ENCODE peak calls at places on chromosomes 7 and 10, in four cellular contexts. S is HepG2, A is GM12878, G is K562. V is an unnamed sample.

GRCh38 chr7:92584953-92585352 is 5.2 kb downstream of the FAM133B start:
- DNase-seq in S (peak; percentile 42), A (no peak), G (no peak), V (peak; percentile 3)

GRCh38 chr7:4641091-4641666 is 40.9 kb upstream of the FOXK1 start:
- DNase-seq in S (no peak), A (no peak), G (no peak), V (no peak)

GRCh38 chr10:102152545-102152890 is 329 bp downstream of the NOLC1 start:
- DNase-seq in S (no peak), A (no peak), G (no peak), V (no peak)

GRCh38 chr10:105398202-105398601 is 757.1 kb downstream of the SORCS3 start:
- DNase-seq in S (no peak), A (no peak), G (no peak), V (no peak)

GRCh38 chr7:92969061-92969460 is 132.7 kb upstream of the CDK6 start:
- DNase-seq in S (no peak), A (no peak), G (no peak), V (no peak)

GRCh38 chr10:5043716-5044115 is 40.1 kb upstream of the AKR1C2 start:
- DNase-seq in S (no peak), A (no peak), G (no peak), V (no peak)

GRCh38 chr7:76303057-76303828 is 770 bp downstream of the HSPB1 start:
- DNase-seq in S (peak; percentile 86), A (peak; percentile 45), G (peak; percentile 94), V (peak; percentile 91)

GRCh38 chr7:11636274-11636673 is 195.7 kb downstream of the THSD7A start:
- DNase-seq in S (no peak), A (no peak), G (no peak), V (no peak)

GRCh38 chr7:128904381-128905197 is 5.9 kb downstream of the KCP start:
- DNase-seq in S (peak; percentile 52), A (peak; percentile 35), G (peak; percentile 64), V (peak; percentile 53)

GRCh38 chr10:36779238-36779846 is 346.1 kb upstream of the ANKRD30A start:
- DNase-seq in S (peak; percentile 30), A (no peak), G (peak; percentile 10), V (peak; percentile 87)

GRCh38 chr10:132869621-132870020 is 72.7 kb downstream of the CFAP46 start:
- DNase-seq in S (no peak), A (no peak), G (no peak), V (no peak)

GRCh38 chr7:24899905-24900304 is 80.1 kb downstream of the OSBPL3 start:
- DNase-seq in S (no peak), A (peak; percentile 75), G (no peak), V (no peak)

GRCh38 chr7:156604836-156605695 is 35.5 kb upstream of the RNF32 start:
- DNase-seq in S (no peak), A (no peak), G (no peak), V (no peak)

GRCh38 chr7:122310119-122311021 is 5.8 kb upstream of the FEZF1 start:
- DNase-seq in S (no peak), A (no peak), G (no peak), V (peak; percentile 38)

GRCh38 chr7:112495820-112496462 is 15.2 kb downstream of the LSMEM1 start:
- DNase-seq in S (peak; percentile 48), A (no peak), G (peak; percentile 42), V (peak; percentile 75)

GRCh38 chr10:102657984-102658724 is 13.9 kb downstream of the TRIM8 start:
- DNase-seq in S (no peak), A (no peak), G (no peak), V (peak; percentile 65)

GRCh38 chr10:131676971-131677421 is 223.8 kb upstream of the PPP2R2D start:
- DNase-seq in S (no peak), A (no peak), G (no peak), V (no peak)

GRCh38 chr7:155422151-155422550 is 35.8 kb upstream of the EN2 start:
- DNase-seq in S (no peak), A (no peak), G (no peak), V (no peak)

GRCh38 chr10:31977440-31978157 is 49.0 kb upstream of the ARHGAP12 start:
- DNase-seq in S (no peak), A (no peak), G (no peak), V (peak; percentile 89)

GRCh38 chr7:140078392-140078791 is 15.6 kb upstream of the PARP12 start:
- DNase-seq in S (no peak), A (no peak), G (no peak), V (no peak)

GRCh38 chr7:147311332-147311731 is 1194.7 kb downstream of the CNTNAP2 start:
- DNase-seq in S (no peak), A (no peak), G (no peak), V (no peak)

GRCh38 chr10:100373298-100374136 is 26.5 kb downstream of the SCD start:
- DNase-seq in S (peak; percentile 99), A (peak; percentile 85), G (peak; percentile 91), V (peak; percentile 99)

GRCh38 chr10:48442809-48443177 is 136.3 kb downstream of the MAPK8 start:
- DNase-seq in S (no peak), A (no peak), G (no peak), V (no peak)

GRCh38 chr10:88932539-88933256 is 19.9 kb downstream of the ACTA2 start:
- DNase-seq in S (peak; percentile 60), A (no peak), G (peak; percentile 22), V (peak; percentile 55)

GRCh38 chr7:130940907-130941306 is 206.9 kb upstream of the KLF14 start:
- DNase-seq in S (no peak), A (no peak), G (no peak), V (no peak)

GRCh38 chr10:101629781-101630419 is 41.8 kb downstream of the DPCD start:
- DNase-seq in S (no peak), A (no peak), G (no peak), V (no peak)

GRCh38 chr7:71535616-71536015 is 403.7 kb downstream of the GALNT17 start:
- DNase-seq in S (no peak), A (no peak), G (no peak), V (no peak)

GRCh38 chr10:109933984-109934565 is 10.8 kb upstream of the XPNPEP1 start:
- DNase-seq in S (no peak), A (no peak), G (no peak), V (no peak)

GRCh38 chr7:22350466-22351328 is 6.3 kb downstream of the RAPGEF5 start:
- DNase-seq in S (peak; percentile 90), A (peak; percentile 46), G (peak; percentile 75), V (peak; percentile 46)

GRCh38 chr7:138755331-138755747 is 42.5 kb upstream of the TMEM213 start:
- DNase-seq in S (peak; percentile 14), A (no peak), G (no peak), V (no peak)

GRCh38 chr10:103431902-103432301 is 20.3 kb downstream of the CALHM2 start:
- DNase-seq in S (peak; percentile 10), A (no peak), G (no peak), V (no peak)

GRCh38 chr10:73590881-73591577 is at the start of gene USP54:
- DNase-seq in S (peak; percentile 59), A (no peak), G (peak; percentile 36), V (peak; percentile 56)

GRCh38 chr10:78502208-78502943 is 468.7 kb downstream of the RPS24 start:
- DNase-seq in S (peak; percentile 15), A (no peak), G (no peak), V (peak; percentile 69)

DNA sequence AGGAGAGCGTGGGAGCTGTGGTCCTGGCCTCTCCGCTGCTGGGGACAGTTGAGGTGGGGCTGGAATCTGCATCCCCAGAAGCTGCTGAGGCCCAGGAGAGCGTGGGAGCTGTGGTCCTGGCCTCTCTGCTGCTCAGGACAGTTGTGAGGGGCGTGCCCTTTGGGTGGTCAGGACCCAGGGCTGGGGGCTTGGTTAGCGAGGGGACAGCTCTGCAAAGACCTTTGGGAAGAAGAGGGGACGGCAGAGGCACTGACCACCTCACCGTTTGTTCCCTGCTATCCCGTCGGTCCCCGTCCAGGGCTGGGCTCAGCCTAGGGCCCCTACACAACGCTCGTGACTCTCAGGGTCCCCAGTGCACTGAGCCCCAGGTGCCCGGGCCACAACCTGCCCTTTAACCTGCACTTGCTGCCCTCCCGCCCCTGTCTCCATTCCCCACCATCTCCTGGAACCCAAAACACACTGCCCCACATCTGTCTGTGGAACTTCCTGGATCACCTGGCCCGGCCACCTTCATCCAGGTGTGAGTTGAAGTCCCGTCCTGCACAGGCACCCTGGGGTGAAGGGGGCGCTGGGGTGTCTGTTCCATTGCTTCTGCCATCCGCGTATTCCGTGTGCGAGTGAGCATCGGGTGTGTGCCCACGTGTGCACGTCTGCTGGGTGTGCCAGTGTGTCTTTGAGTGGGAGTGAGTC is 14.1 kb downstream of the FOXL3 start:
- DNase-seq in S (no peak), A (no peak), G (no peak), V (no peak)
- H3K9ac ChIP-seq in S (no peak overlapping the region), A (no peak overlapping the region), G (no peak overlapping the region), V (no peak overlapping the region)

DNA sequence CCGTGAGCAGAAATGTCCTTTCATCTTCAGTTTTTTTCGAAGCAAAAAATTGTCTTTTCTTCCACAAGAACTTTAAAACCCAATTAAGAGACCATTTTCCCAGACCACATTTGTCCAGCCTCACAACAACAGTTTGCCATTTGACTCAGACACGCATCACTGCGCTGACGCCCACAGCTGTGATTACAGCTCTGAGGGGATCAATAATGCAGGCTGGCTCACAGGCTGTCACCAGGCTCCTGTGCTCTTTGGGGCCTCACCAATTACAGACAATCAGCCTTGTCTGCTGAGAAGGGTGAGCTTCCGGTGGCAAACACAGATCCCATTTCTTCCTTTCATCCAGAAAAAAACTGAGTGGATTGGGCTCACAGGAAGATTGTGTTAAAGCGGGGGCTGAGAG is 33.3 kb downstream of the DDC start:
- DNase-seq in S (no peak), A (no peak), G (no peak), V (no peak)
- H2AFZ ChIP-seq in S (no peak overlapping the region), A (no peak overlapping the region), G (no peak overlapping the region), V (no peak overlapping the region)

GRCh38 chr10:1050145-1050544 is 1.2 kb upstream of the IDI1 start:
- DNase-seq in S (peak; percentile 22), A (no peak), G (peak; percentile 52), V (peak; percentile 53)

GRCh38 chr10:1048732-1049424 is at the start of gene IDI1:
- DNase-seq in S (peak; percentile 96), A (peak; percentile 96), G (peak; percentile 94), V (peak; percentile 98)

GRCh38 chr10:1049425-1049958 is 573 bp upstream of the IDI1 start:
- DNase-seq in S (peak; percentile 20), A (no peak), G (no peak), V (no peak)

GRCh38 chr10:1048349-1048731 is 579 bp downstream of the IDI1 start:
- DNase-seq in S (peak; percentile 9), A (no peak), G (no peak), V (no peak)

DNA sequence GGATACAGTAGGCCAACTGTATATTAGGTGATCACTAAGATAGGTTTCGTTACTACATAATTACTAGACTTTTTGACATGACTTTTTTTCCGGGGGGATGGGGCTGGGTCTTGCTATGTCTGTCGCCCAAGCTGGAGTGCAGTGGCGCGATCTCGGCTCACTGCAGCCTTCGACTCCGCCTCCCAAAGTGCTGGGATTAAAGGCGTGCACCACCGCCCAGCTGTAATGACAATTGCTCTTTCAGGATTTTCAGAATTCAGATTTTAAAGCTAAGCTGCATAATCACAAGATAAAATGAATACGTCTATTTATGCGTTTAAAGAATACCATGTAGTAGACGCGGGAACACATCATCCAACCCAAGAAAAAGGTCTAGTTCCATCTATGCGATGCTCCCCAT is 982 bp downstream of the IDI1 start:
- DNase-seq in S (no peak), A (no peak), G (no peak), V (peak; percentile 24)
- TF ChIP-seq MYC in S (no peak), A (no peak), G (no peak), V (no peak)

GRCh38 chr7:101303102-101303701 is 18.4 kb downstream of the IFT22 start:
- DNase-seq in S (no peak), A (no peak), G (no peak), V (no peak)

GRCh38 chr7:101306307-101306706 is 15.3 kb downstream of the IFT22 start:
- DNase-seq in S (no peak), A (no peak), G (no peak), V (no peak)

GRCh38 chr7:101302641-101303101 is 18.9 kb downstream of the IFT22 start:
- DNase-seq in S (no peak), A (no peak), G (no peak), V (no peak)

GRCh38 chr7:101308245-101309085 is 13.1 kb downstream of the IFT22 start:
- DNase-seq in S (peak; percentile 73), A (no peak), G (peak; percentile 76), V (peak; percentile 20)
- H3K9ac ChIP-seq in S (peak overlapping the region; percentile 87), A (peak overlapping the region; percentile 71), G (peak overlapping the region; percentile 92), V (no peak overlapping the region)

V was measured in endothelial cell of umbilical vein.